ENCODE peak calls at places on chromosome 14, in four cellular contexts. Z, G, K and E are unnamed samples.

GRCh38 chr14:47674148-47674545 is 1.3 kb downstream of the MDGA2 start:
- DNase-seq in Z (no peak), G (no peak), K (no peak), E (no peak)

GRCh38 chr14:31442284-31442683 is 15.0 kb downstream of the DTD2 start:
- DNase-seq in Z (no peak), G (no peak), K (no peak), E (no peak)

GRCh38 chr14:69685217-69685616 is 73.8 kb downstream of the SUSD6 start:
- DNase-seq in Z (peak), G (no peak), K (no peak), E (no peak)

GRCh38 chr14:32265584-32265983 is 62.5 kb upstream of the RNU6-8 start:
- DNase-seq in Z (no peak), G (no peak), K (no peak), E (no peak)

GRCh38 chr14:94401083-94401482 is 12.7 kb upstream of the SERPINA1 start:
- DNase-seq in Z (no peak), G (no peak), K (no peak), E (no peak)

GRCh38 chr14:67221248-67221981 is 19.8 kb upstream of the PALS1 start:
- DNase-seq in Z (no peak), G (no peak), K (no peak), E (no peak)

GRCh38 chr14:24270537-24271133 is 762 bp downstream of the RABGGTA start:
- DNase-seq in Z (no peak), G (peak), K (no peak), E (no peak)

GRCh38 chr14:44846232-44846824 is 115.4 kb downstream of the KLHL28 start:
- DNase-seq in Z (no peak), G (peak), K (peak), E (peak)

GRCh38 chr14:96274122-96274910 is 18.3 kb downstream of the BDKRB1 start:
- DNase-seq in Z (no peak), G (no peak), K (no peak), E (no peak)